ENCODE peak calls at places on chromosomes 7 and 10, in nine cellular contexts. Y is AG09309, F is hepatocyte, W is GM12865, O is heart left ventricle, I is A549, L is astrocyte of the spinal cord, M is brain microvascular endothelial cell, Z is AG04450. D is an unnamed sample.

GRCh38 chr10:94524146-94524545 is 21.4 kb upstream of the HELLS start:
- DNase-seq in O (no peak), Y (peak; percentile 69), F (no peak), M (no peak), I (no peak), L (peak; percentile 89), W (peak; percentile 4), Z (peak; percentile 20), D (no peak)

GRCh38 chr7:104552102-104552501 is 223.7 kb downstream of the LHFPL3 start:
- DNase-seq in L (peak; percentile 18), F (peak; percentile 55), O (no peak), W (peak; percentile 55), M (peak; percentile 30), I (peak; percentile 16), Y (no peak), Z (no peak), D (peak; percentile 15)

GRCh38 chr10:30215631-30216030 is 133.4 kb downstream of the MTPAP start:
- DNase-seq in L (peak; percentile 36), W (no peak), O (no peak), Z (no peak), F (no peak), I (no peak), M (no peak), Y (no peak), D (no peak)

GRCh38 chr7:74082770-74083116 is 861 bp upstream of the LIMK1 start:
- DNase-seq in Z (no peak), F (no peak), M (no peak), I (no peak), W (no peak), Y (no peak), L (no peak), O (peak; percentile 33), D (no peak)

GRCh38 chr10:79095316-79095715 is 26.6 kb downstream of the ZMIZ1 start:
- DNase-seq in F (no peak), L (no peak), O (no peak), M (no peak), Y (no peak), I (no peak), Z (no peak), W (no peak), D (no peak)

GRCh38 chr10:571643-572042 is 117.8 kb downstream of the DIP2C start:
- DNase-seq in I (no peak), Y (peak; percentile 21), M (no peak), Z (no peak), W (no peak), L (no peak), O (no peak), F (no peak), D (no peak)

GRCh38 chr10:70931168-70931805 is 42.9 kb upstream of the PCBD1 start:
- DNase-seq in I (no peak), W (no peak), O (peak; percentile 30), M (peak; percentile 37), Z (no peak), F (no peak), L (peak; percentile 38), Y (no peak), D (no peak)

GRCh38 chr10:113179270-113179669 is 229.2 kb downstream of the TCF7L2 start:
- DNase-seq in L (no peak), Z (no peak), Y (no peak), W (no peak), O (peak; percentile 76), M (no peak), I (no peak), F (no peak), D (no peak)

GRCh38 chr7:17460665-17461064 is 162.2 kb downstream of the AHR start:
- DNase-seq in Y (no peak), O (no peak), L (no peak), I (no peak), Z (no peak), F (no peak), W (no peak), M (no peak), D (no peak)

GRCh38 chr7:17463511-17464085 is 165.1 kb downstream of the AHR start:
- DNase-seq in Y (no peak), O (no peak), W (no peak), M (no peak), F (no peak), I (no peak), L (no peak), Z (no peak), D (no peak)

GRCh38 chr7:17462059-17462695 is 163.7 kb downstream of the AHR start:
- DNase-seq in I (no peak), O (no peak), F (no peak), W (no peak), Y (no peak), L (no peak), Z (no peak), M (no peak), D (no peak)

GRCh38 chr7:17466201-17466600 is 167.7 kb downstream of the AHR start:
- DNase-seq in M (no peak), O (no peak), L (no peak), Z (no peak), W (no peak), I (no peak), Y (no peak), F (no peak), D (no peak)
- H3K4me3 ChIP-seq in M (no peak overlapping the region), O (no peak overlapping the region), L (no peak overlapping the region), Z (no peak overlapping the region), W (no peak overlapping the region), I (no peak overlapping the region), Y (no peak overlapping the region), F (no peak overlapping the region), D (no peak overlapping the region)

DNA sequence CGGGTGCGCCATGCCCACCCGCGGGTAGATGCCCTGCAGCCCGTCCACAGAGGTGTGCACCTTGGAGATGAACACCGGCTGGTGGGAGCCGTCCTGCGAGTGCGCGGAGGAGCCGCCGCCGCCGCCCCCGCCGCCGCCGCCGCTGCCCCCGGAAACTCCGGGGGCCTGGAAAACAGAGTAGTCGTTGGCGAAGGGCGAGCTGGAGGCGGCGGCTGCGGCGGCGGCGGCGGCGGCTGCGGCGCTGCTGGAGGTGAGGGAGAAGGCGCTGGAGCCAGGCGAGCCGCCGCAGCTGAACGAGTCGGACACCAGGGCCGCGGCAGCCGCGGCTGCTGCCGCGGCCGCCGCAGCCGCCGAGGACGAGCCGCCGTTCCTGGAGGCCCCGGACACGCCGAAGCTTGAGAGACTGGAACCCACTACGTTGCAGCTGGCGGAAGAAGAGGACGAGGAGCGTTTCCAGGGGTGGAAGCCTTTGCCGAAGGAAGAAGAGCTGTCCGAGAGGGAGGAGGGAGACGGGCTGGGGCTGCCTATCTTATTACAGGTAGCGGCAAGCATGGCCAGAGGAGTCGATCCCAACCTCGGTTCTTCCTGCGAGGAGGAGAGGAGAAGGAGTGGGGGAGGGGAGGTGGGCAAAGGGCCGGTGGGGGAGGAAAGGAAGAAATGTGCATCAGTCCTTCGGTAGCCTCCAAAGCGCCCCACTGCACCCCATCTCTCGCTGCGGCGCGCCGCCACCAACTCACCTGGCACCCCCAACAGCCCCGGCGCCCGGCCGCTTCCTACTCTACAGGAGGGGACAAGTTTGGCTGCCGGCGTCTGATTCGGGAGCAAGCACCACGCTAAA is 1.3 kb downstream of the SP8 start:
- DNase-seq in M (no peak), Z (no peak), W (no peak), I (no peak), Y (no peak), O (no peak), F (peak; percentile 56), L (no peak), D (no peak)
- TF ChIP-seq CTCF in M (no peak), Z (no peak), W (no peak), I (no peak), Y (no peak), O (no peak), F (no peak), L (no peak), D (no peak)

DNA sequence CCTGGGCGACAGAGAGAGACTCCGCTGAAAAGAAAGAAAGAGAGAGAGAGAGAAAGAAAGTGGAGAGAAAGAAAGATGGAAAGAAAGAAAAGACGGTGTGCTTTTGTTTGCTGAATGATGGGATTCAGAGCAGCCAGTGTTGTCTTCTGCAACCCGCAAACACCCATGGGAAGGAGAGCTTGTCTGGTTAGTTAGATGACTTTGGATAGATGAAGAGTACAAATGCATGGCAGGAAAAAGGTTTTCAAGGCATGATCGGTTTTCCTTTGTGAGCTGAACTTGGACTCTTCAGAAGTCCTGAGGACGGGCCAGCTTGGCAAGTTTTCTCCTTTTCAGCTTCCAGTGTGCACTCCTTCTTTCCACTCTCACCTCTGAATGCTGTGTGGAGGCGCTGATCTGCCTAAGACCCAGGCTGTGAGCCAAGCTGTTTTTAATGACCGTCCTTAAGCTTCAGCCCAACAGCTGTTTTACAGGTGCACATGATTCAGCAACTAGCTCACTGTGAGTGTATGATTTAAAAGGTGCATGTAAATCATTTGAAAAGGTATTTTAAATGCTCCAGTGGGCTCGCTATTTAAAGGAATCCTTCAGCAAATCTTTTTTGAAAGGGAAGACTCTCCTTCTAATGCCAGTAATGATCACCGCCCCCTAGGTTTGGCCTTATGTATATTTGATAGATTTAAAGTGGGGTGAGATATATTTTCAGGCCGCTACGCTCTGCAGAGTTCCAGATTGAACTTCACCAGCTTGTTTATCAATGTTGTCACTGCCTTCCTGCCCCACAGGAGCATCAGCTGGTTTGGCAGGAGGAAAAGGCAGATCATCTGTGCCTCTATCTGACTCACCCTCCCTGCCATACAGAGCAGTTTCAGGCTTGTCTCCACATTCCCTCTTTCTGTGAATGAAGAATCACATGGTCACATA is 115.0 kb downstream of the PLXDC2 start:
- DNase-seq in M (peak; percentile 56), O (no peak), Y (no peak), L (peak; percentile 65), I (no peak), W (no peak), Z (peak; percentile 29), F (peak; percentile 11), D (no peak)
- H3K4me3 ChIP-seq in M (no peak overlapping the region), O (no peak overlapping the region), Y (no peak overlapping the region), L (no peak overlapping the region), I (no peak overlapping the region), W (no peak overlapping the region), Z (no peak overlapping the region), F (no peak overlapping the region), D (no peak overlapping the region)

DNA sequence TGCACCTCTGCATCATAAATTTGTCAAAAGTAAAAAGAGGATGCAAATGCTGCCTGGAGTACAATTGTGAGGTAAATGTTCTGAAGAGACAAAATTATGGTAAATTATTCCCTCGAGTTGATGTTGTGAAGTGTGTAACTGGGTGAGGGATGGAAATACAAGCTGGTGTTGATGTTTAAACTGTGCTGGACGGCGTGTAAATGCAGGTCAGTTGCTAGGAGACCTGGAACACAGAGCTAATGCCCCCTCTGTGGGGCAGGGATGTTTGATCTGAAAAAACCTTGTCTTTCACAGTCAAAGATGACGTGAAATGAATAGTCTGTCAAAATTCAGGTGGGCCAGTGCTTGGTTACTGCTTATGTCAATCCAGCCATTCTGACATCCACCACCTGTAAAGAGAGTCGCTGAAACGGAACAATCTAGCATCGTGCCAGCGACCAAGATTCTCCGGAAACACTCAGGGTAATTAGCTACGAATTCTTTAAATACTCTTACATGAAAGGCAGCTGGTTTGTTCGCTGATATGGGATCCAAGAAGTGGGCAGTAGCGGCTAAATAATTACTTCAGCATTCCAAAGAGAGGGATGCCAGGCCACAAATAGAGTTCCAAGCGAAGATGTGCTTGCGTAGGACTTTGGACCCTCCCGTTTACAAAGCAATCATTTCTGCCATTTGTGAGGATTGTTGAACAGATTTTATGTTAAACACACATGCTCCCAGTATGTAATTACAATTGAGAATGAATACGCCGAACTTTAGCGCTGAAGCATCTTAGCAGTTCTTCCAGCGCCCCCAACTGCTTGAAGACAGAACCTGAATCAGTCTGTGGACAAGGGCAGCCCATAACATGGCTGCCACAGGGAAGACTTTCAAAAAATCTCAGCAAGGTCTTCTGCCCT is 7.4 kb upstream of the ASB4 start:
- DNase-seq in I (peak; percentile 92), L (peak; percentile 61), Z (no peak), M (peak; percentile 25), F (peak; percentile 75), Y (no peak), O (no peak), W (no peak), D (no peak)
- TF ChIP-seq CTCF in I (peak; percentile 85), L (peak; percentile 55), Z (peak; percentile 47), M (peak; percentile 68), F (peak; percentile 60), Y (peak; percentile 53), O (peak; percentile 18), W (no peak), D (peak; percentile 23)

D was measured in HFF-Myc.